ENCODE peak calls at places on chromosomes 5 and 9, in seven cellular contexts. S is CD8-positive, alpha-beta T cell; L is neural progenitor cell; W is endodermal cell; G is cardiac muscle cell; J is tibial nerve; Q is HCT116. Y is an unnamed sample. For H3K4me1, the result is how much of the 10 kb centered on the place peaks cover.

GRCh38 chr9:95057121-95057520 is 260.4 kb downstream of the FANCC start:
- DNase-seq in Q (no peak), L (no peak), W (no peak), J (no peak), S (no peak), G (no peak), Y (no peak)

GRCh38 chr9:137251490-137252268 is 593 bp downstream of the STPG3 start:
- DNase-seq in W (no peak), G (no peak), L (no peak), J (no peak), S (no peak), Q (no peak), Y (no peak)

GRCh38 chr9:101791938-101792337 is 53.5 kb upstream of the GRIN3A start:
- DNase-seq in L (peak), G (peak), W (peak), J (no peak), Q (peak), S (no peak), Y (peak)

GRCh38 chr5:16931334-16932110 is 4.6 kb downstream of the MYO10 start:
- DNase-seq in L (no peak), W (no peak), J (no peak), S (no peak), Q (no peak), G (peak), Y (peak)

GRCh38 chr9:28810375-28811075 is 1237.2 kb upstream of the C9orf72 start:
- DNase-seq in S (no peak), G (no peak), J (no peak), W (no peak), Q (no peak), L (no peak), Y (no peak)

GRCh38 chr9:134983094-134983493 is 65.4 kb upstream of the FCN1 start:
- DNase-seq in J (no peak), W (peak), G (peak), L (peak), Q (no peak), S (no peak), Y (no peak)

GRCh38 chr9:106127771-106128170 is 433.4 kb downstream of the TMEM38B start:
- DNase-seq in Q (no peak), J (no peak), G (no peak), L (no peak), W (no peak), S (no peak), Y (no peak)

GRCh38 chr5:96942078-96942477 is 6.2 kb downstream of the LNPEP start:
- DNase-seq in W (no peak), L (no peak), S (no peak), G (no peak), Q (no peak), J (no peak), Y (no peak)

GRCh38 chr9:126569036-126569435 is 44.7 kb upstream of the LMX1B start:
- DNase-seq in G (no peak), S (no peak), J (no peak), W (no peak), Q (no peak), L (no peak), Y (no peak)

GRCh38 chr5:16740476-16740875 is 123.7 kb upstream of the RETREG1 start:
- DNase-seq in Q (no peak), L (peak), G (peak), W (peak), S (no peak), J (no peak), Y (no peak)

GRCh38 chr9:73038613-73039012 is 85.8 kb upstream of the ALDH1A1 start:
- DNase-seq in G (no peak), Q (no peak), L (no peak), J (peak), W (peak), S (no peak), Y (no peak)

GRCh38 chr9:73039253-73039915 is 86.5 kb upstream of the ALDH1A1 start:
- DNase-seq in Q (no peak), S (no peak), L (no peak), W (no peak), J (no peak), G (no peak), Y (peak)

GRCh38 chr9:73039916-73040263 is 87.0 kb upstream of the ALDH1A1 start:
- DNase-seq in J (no peak), S (no peak), L (no peak), G (no peak), W (no peak), Q (no peak), Y (no peak)

GRCh38 chr9:73037613-73038012 is 84.8 kb upstream of the ALDH1A1 start:
- DNase-seq in G (no peak), L (no peak), J (no peak), S (no peak), W (no peak), Q (no peak), Y (no peak)

DNA sequence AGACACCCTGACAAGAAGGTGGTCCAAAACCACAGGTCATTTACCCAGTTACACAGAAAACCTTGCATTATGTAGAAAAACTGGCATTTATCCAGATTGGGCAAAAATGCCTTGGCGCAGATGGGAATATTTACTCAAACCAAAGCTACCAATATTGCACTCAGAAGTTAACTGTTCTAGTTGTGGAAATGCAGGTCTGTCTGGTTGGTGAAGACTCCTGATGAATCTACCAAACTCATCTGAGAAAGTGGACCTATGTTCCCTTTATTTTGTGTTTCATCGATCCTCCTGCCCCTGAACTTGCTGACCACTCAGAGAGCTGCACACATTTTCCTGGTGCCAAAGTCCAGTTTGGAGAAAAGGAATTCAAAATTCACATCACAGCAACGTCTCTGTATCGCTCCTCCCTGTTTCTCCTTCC is 85.2 kb upstream of the ALDH1A1 start:
- DNase-seq in G (no peak), L (no peak), S (no peak), W (no peak), Q (no peak), J (no peak), Y (no peak)
- H3K4me3 ChIP-seq in G (no peak), L (no peak), S (no peak), W (no peak), Q (no peak), J (peak), Y (no peak)

GRCh38 chr5:132387649-132388117 is 18.2 kb downstream of the SLC22A5 start:
- DNase-seq in L (no peak), Q (peak), J (no peak), W (peak), S (no peak), G (peak), Y (peak)
- H3K4me1 ChIP-seq in L (under half), Q (under half), J (under half), W (under half), S (under half), G (under half), Y (under half)

GRCh38 chr5:39629946-39630345 is 205.2 kb upstream of the DAB2 start:
- DNase-seq in W (no peak), Q (no peak), G (no peak), S (no peak), L (no peak), J (no peak), Y (no peak)

GRCh38 chr5:39624268-39624886 is 199.6 kb upstream of the DAB2 start:
- DNase-seq in J (no peak), W (peak), G (no peak), S (no peak), L (no peak), Q (peak), Y (peak)

GRCh38 chr5:39631948-39632347 is 207.2 kb upstream of the DAB2 start:
- DNase-seq in S (no peak), J (no peak), L (no peak), Q (no peak), W (no peak), G (no peak), Y (no peak)

GRCh38 chr5:39624890-39625289 is 200.1 kb upstream of the DAB2 start:
- DNase-seq in L (no peak), Q (no peak), W (no peak), G (no peak), J (no peak), S (no peak), Y (no peak)

DNA sequence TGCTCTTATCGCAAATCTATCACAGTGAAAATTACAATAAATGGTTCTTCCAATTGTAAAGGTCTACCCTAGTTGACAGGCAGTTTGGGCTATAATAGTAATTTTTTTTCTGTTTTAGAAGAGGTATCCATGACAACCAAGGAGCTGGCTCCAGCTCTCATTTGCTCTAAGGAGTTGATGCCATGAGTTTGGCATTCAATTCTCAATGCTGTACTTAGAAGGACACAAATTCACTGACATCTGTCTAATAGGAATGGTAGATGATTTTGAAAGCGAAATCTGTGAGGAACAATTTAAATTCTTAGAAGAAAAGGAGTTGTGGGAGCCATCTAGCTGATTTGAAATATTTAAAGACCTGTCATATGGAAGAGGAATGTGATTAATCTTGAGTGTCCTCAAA is 203.6 kb upstream of the DAB2 start:
- DNase-seq in W (no peak), G (no peak), S (no peak), Q (no peak), L (no peak), J (no peak), Y (no peak)
- H3K4me3 ChIP-seq in W (no peak), G (no peak), S (no peak), Q (no peak), L (no peak), J (no peak), Y (no peak)

GRCh38 chr9:124260769-124261603 is 3.2 kb downstream of the NEK6 start:
- DNase-seq in L (no peak), Q (no peak), G (no peak), W (peak), S (no peak), J (no peak), Y (no peak)

GRCh38 chr9:124259273-124260078 is 1.7 kb downstream of the NEK6 start:
- DNase-seq in Q (peak), G (no peak), L (peak), W (no peak), J (peak), S (no peak), Y (peak)

GRCh38 chr9:124257070-124257864 is 482 bp upstream of the NEK6 start:
- DNase-seq in J (no peak), Q (no peak), G (no peak), W (peak), L (peak), S (no peak), Y (no peak)

GRCh38 chr9:124257865-124258764 is at the start of gene NEK6:
- DNase-seq in W (peak), Q (no peak), J (no peak), S (no peak), L (peak), G (peak), Y (no peak)

DNA sequence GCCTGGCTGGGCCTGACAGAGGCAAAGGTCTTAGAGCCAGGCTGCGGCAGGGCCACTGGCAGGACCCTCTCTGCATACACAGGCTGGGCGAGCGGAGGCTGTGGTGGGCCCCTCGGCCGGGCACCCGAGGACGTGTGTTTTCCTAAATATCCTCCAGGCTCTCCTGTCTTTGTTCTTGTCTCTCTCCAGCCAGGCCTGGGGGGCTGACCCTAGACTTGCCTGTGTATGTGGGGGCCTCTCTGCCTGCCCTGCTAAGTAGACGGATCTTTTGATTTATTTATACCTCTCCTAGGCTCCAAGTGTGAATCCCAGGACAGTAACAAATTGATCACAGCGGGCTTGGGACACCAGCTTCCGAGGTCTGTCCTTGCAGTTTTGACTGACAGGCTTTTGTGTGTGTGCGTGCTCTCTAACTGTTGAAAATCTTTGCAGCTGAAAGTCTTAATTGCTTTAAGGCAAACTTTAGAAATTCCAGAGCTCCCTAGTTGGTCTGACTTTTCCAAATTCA is 1.1 kb downstream of the NEK6 start:
- DNase-seq in W (no peak), S (no peak), G (peak), L (peak), J (no peak), Q (no peak), Y (no peak)
- H3K4me1 ChIP-seq in W (under half), S (under half), G (under half), L (under half), J (under half), Q (under half), Y (under half)

GRCh38 chr9:89815061-89815902 is 210.5 kb downstream of the GADD45G start:
- DNase-seq in W (peak), Q (no peak), L (no peak), S (no peak), J (no peak), G (no peak), Y (no peak)

GRCh38 chr9:89813482-89813881 is 208.7 kb downstream of the GADD45G start:
- DNase-seq in J (no peak), L (no peak), W (peak), G (no peak), S (no peak), Q (no peak), Y (no peak)

GRCh38 chr9:89812556-89813181 is 207.9 kb downstream of the GADD45G start:
- DNase-seq in S (no peak), W (peak), L (no peak), J (no peak), Q (no peak), G (no peak), Y (no peak)

GRCh38 chr9:89815903-89816573 is 211.2 kb downstream of the GADD45G start:
- DNase-seq in W (peak), J (no peak), S (no peak), G (no peak), Q (no peak), L (no peak), Y (no peak)

GRCh38 chr9:89814340-89815040 is 209.7 kb downstream of the GADD45G start:
- DNase-seq in W (peak), G (no peak), L (peak), J (no peak), Q (no peak), S (no peak), Y (no peak)
- H3K4me3 ChIP-seq in W (no peak), G (no peak), L (no peak), J (no peak), Q (no peak), S (no peak), Y (no peak)

GRCh38 chr5:65566505-65566904 is 3.4 kb downstream of the PPWD1 start:
- DNase-seq in W (no peak), S (no peak), G (no peak), L (no peak), J (no peak), Q (no peak), Y (no peak)

GRCh38 chr5:65562731-65563701 is at the start of the genes CENPK and PPWD1:
- DNase-seq in J (peak), L (peak), W (peak), G (peak), S (peak), Q (peak), Y (peak)
- H3K4me1 ChIP-seq in J (under half), L (under half), W (under half), G (under half), S (under half), Q (under half), Y (under half)

GRCh38 chr9:79390077-79390673 is 181.6 kb upstream of the TLE4 start:
- DNase-seq in G (no peak), J (no peak), Q (no peak), L (no peak), W (no peak), S (no peak), Y (no peak)

DNA sequence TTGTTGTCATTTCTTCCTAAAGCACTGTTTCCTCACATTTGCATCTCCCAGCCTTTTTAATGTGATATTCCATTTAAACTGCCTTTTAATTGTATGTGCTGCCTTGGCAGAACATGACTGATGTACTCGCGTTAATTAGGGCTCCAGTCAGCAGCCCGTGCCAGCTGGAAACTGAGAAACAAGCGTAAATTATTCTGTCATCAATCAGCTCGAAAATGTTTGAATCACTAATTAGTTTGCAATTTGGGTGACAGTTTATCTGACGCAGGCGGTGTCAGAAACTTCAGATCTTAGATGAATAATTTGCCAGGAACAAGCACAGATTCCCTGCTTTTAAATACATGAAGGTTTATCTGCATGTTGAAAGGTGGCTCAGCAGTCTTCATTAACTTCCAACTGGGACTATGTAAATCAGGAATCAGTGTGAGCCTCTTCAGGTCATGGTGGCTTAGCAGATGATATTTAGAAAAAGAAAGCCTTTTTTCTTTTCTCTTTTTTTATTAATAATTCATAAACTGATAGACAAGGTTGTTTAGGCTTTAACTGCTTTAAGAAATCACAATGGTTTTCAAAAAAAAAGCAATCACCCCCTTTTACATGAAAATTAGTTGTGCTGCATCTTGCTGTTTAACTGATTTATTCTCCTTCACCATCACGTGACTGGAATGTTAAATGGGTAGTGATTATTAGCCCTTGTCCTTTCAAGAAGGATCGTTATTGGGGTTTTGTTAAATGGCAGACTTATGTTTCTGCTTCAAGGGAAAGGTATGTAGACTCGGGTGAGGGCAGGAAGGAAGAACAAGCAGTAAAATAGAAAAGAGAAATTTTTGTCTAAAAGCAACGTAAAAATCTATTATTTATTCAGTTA is 175.8 kb upstream of the TLE4 start:
- DNase-seq in Q (no peak), J (no peak), S (no peak), G (no peak), L (peak), W (peak), Y (no peak)
- H3K4me3 ChIP-seq in Q (no peak), J (no peak), S (no peak), G (no peak), L (peak), W (no peak), Y (no peak)